ENCODE peak calls at places on chromosomes 4 and X, in seven cellular contexts. T is MM.1S; G is brain microvascular endothelial cell; W is activated CD4-positive, alpha-beta T cell treated with anti-CD3 and anti-CD28 coated beads, Interleukin-2, amount 50 U/mL, for 48 hours; U is GM12892; V is AG09319; C is KBM-7. O is an unnamed sample.
A peak's percentile ranks its signal among the peaks of the same experiment; 100 is the strongest.

GRCh38 chr4:154877110-154877760 is 96.2 kb downstream of the RBM46 start:
- DNase-seq in T (no peak), W (no peak), C (peak; percentile 42), U (no peak), V (no peak), G (peak; percentile 16), O (no peak)

GRCh38 chrX:34563809-34564208 is 93.3 kb downstream of the TMEM47 start:
- DNase-seq in V (no peak), G (peak; percentile 4), T (no peak), U (no peak), W (no peak), C (no peak), O (no peak)

GRCh38 chrX:768596-768995 is 138.0 kb downstream of the SHOX start:
- DNase-seq in T (no peak), W (no peak), U (no peak), V (no peak), C (no peak), G (no peak), O (no peak)

GRCh38 chr4:47774078-47774477 is 63.8 kb downstream of the CORIN start:
- DNase-seq in G (no peak), U (no peak), W (no peak), C (no peak), T (no peak), V (no peak), O (no peak)

GRCh38 chrX:54413753-54414152 is 26.5 kb upstream of the TSR2 start:
- DNase-seq in T (peak; percentile 9), C (peak; percentile 65), G (no peak), U (no peak), V (no peak), W (no peak), O (no peak)

GRCh38 chr4:76199664-76200211 is 13.9 kb downstream of the SCARB2 start:
- DNase-seq in G (peak; percentile 33), C (peak; percentile 66), T (peak; percentile 97), W (peak; percentile 17), V (no peak), U (peak; percentile 26), O (no peak)

GRCh38 chr4:169133932-169134331 is 123.9 kb upstream of the CBR4 start:
- DNase-seq in T (no peak), U (no peak), G (no peak), W (no peak), C (no peak), V (no peak), O (no peak)

GRCh38 chrX:16827225-16827624 is 41.0 kb downstream of the TXLNG start:
- DNase-seq in T (no peak), W (no peak), G (no peak), U (no peak), C (no peak), V (no peak), O (no peak)

GRCh38 chr4:70902577-70903281 is 560 bp downstream of the MOB1B start:
- DNase-seq in W (no peak), V (no peak), T (no peak), G (peak; percentile 23), U (peak; percentile 43), C (peak; percentile 57), O (no peak)

GRCh38 chr4:92071587-92071986 is 232.2 kb upstream of the GRID2 start:
- DNase-seq in T (no peak), C (no peak), W (no peak), G (no peak), V (no peak), U (no peak), O (no peak)

GRCh38 chr4:154626793-154627484 is 14.5 kb upstream of the FGG start:
- DNase-seq in G (peak; percentile 51), V (no peak), W (peak; percentile 63), C (peak; percentile 53), T (peak; percentile 73), U (peak; percentile 46), O (peak; percentile 40)

O was measured in activated CD8-positive, alpha-beta memory T cell treated with anti-CD3 and anti-CD28 coated beads, Interleukin-2, amount 50 U/mL, for 4 hours.